ENCODE peak calls at places on chromosomes 7 and 10, in seven cellular contexts. K is HepG2, N is K562, A is HCT116, X is GM12878, D is SK-N-SH, O is H1. W is an unnamed sample.

GRCh38 chr7:140334341-140335057 is 63.8 kb downstream of the SLC37A3 start:
- DNase-seq in K (no peak), N (no peak), A (no peak), X (no peak), D (no peak), O (no peak), W (no peak)

GRCh38 chr10:75400769-75401568 is 595 bp downstream of the ZNF503 start:
- DNase-seq in K (no peak), N (peak), A (no peak), X (no peak), D (peak), O (no peak), W (no peak)

GRCh38 chr10:58266003-58266825 is 1.5 kb downstream of the IPMK start:
- DNase-seq in K (peak), N (peak), A (no peak), X (no peak), D (peak), O (no peak), W (no peak)

GRCh38 chr10:3803884-3804741 is 19.1 kb upstream of the KLF6 start:
- DNase-seq in K (no peak), N (peak), A (no peak), X (no peak), D (no peak), O (no peak), W (no peak)

GRCh38 chr7:17939670-17940301 is 508 bp downstream of the SNX13 start:
- DNase-seq in K (peak), N (peak), A (no peak), X (no peak), D (peak), O (no peak), W (no peak)

GRCh38 chr10:70816220-70816894 is 609 bp downstream of the SGPL1 start:
- DNase-seq in K (peak), N (no peak), A (peak), X (no peak), D (peak), O (no peak), W (no peak)

GRCh38 chr7:145082366-145083240 is 246.8 kb upstream of the TPK1 start:
- DNase-seq in K (no peak), N (no peak), A (no peak), X (no peak), D (no peak), O (no peak), W (no peak)

GRCh38 chr7:73974101-73974947 is 53.6 kb upstream of the ELN start:
- DNase-seq in K (no peak), N (no peak), A (no peak), X (no peak), D (no peak), O (no peak), W (no peak)

GRCh38 chr7:44431091-44431608 is 59.3 kb downstream of the NUDCD3 start:
- DNase-seq in K (peak), N (no peak), A (no peak), X (no peak), D (peak), O (peak), W (no peak)

GRCh38 chr10:94963901-94964300 is 25.4 kb downstream of the CYP2C9 start:
- DNase-seq in K (peak), N (no peak), A (peak), X (no peak), D (peak), O (peak), W (peak)

GRCh38 chr10:86730227-86730626 is 26.2 kb upstream of the BMPR1A start:
- DNase-seq in K (peak), N (no peak), A (no peak), X (no peak), D (peak), O (no peak), W (no peak)

GRCh38 chr10:91605968-91606367 is 26.9 kb downstream of the PPP1R3C start:
- DNase-seq in K (no peak), N (no peak), A (no peak), X (no peak), D (no peak), O (no peak), W (no peak)

GRCh38 chr10:71740069-71740468 is 20.5 kb upstream of the C10orf105 start:
- DNase-seq in K (no peak), N (no peak), A (no peak), X (no peak), D (no peak), O (no peak), W (no peak)

GRCh38 chr7:94394399-94395140 is at the start of gene COL1A2:
- DNase-seq in K (no peak), N (peak), A (no peak), X (no peak), D (peak), O (no peak), W (no peak)

GRCh38 chr10:57964371-57964770 is 303.3 kb downstream of the IPMK start:
- DNase-seq in K (no peak), N (no peak), A (no peak), X (no peak), D (no peak), O (no peak), W (no peak)

GRCh38 chr7:54664235-54665228 is 94.5 kb downstream of the SEC61G start:
- DNase-seq in K (peak), N (peak), A (no peak), X (no peak), D (peak), O (peak), W (peak)

GRCh38 chr7:2048531-2048930 is 184.2 kb downstream of the MAD1L1 start:
- DNase-seq in K (no peak), N (no peak), A (no peak), X (no peak), D (no peak), O (no peak), W (no peak)
- TF ChIP-seq YY1 in K (no peak), N (no peak), A (no peak), X (no peak), D (no peak), O (no peak), W (no peak)

GRCh38 chr10:77478248-77478963 is 159.2 kb downstream of the KCNMA1 start:
- DNase-seq in K (no peak), N (no peak), A (no peak), X (no peak), D (no peak), O (no peak), W (no peak)

GRCh38 chr10:77472146-77472545 is 165.5 kb downstream of the KCNMA1 start:
- DNase-seq in K (no peak), N (no peak), A (no peak), X (no peak), D (no peak), O (no peak), W (no peak)

GRCh38 chr10:77474939-77475338 is 162.7 kb downstream of the KCNMA1 start:
- DNase-seq in K (no peak), N (no peak), A (no peak), X (no peak), D (no peak), O (no peak), W (no peak)

GRCh38 chr10:77474386-77474785 is 163.2 kb downstream of the KCNMA1 start:
- DNase-seq in K (no peak), N (no peak), A (no peak), X (no peak), D (no peak), O (no peak), W (no peak)

DNA sequence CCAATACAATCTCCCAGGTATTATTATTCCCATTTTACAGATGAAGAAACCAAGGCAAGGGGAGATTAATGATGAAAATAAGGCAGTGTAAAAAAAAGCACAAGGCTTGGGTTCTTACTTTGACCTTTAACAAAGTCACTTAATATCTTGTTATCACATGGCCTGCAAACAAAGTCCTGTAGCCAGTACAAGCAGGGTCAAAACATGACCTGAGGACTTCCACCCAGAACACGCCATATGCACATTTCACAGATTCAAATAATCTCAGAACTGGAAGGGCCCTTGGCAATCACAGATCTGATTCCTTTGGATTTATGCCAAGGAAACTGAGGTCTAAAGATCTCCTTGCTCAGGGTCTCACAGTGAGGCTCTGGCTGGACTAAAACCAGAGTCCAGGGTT is 162.1 kb downstream of the KCNMA1 start:
- DNase-seq in K (no peak), N (no peak), A (no peak), X (no peak), D (no peak), O (no peak), W (no peak)
- TF ChIP-seq YY1 in K (no peak), N (no peak), A (no peak), X (no peak), D (no peak), O (no peak), W (no peak)

GRCh38 chr10:110860576-110861241 is 11.0 kb upstream of the PDCD4 start:
- DNase-seq in K (peak), N (no peak), A (no peak), X (peak), D (no peak), O (no peak), W (no peak)

GRCh38 chr10:110857265-110858158 is 14.2 kb upstream of the PDCD4 start:
- DNase-seq in K (peak), N (peak), A (no peak), X (peak), D (no peak), O (no peak), W (no peak)

GRCh38 chr10:110859206-110859946 is 12.4 kb upstream of the PDCD4 start:
- DNase-seq in K (no peak), N (no peak), A (no peak), X (no peak), D (no peak), O (no peak), W (no peak)

GRCh38 chr10:110859947-110860376 is 11.8 kb upstream of the PDCD4 start:
- DNase-seq in K (no peak), N (no peak), A (no peak), X (no peak), D (no peak), O (no peak), W (no peak)

GRCh38 chr10:110858297-110858934 is 13.3 kb upstream of the PDCD4 start:
- DNase-seq in K (no peak), N (peak), A (no peak), X (no peak), D (no peak), O (no peak), W (no peak)
- TF ChIP-seq YY1 in K (no peak), N (no peak), A (no peak), X (no peak), D (no peak), O (no peak), W (no peak)

GRCh38 chr7:47635091-47636090 is 53.5 kb upstream of the TNS3 start:
- DNase-seq in K (peak), N (no peak), A (no peak), X (no peak), D (peak), O (no peak), W (no peak)
- TF ChIP-seq YY1 in K (no peak), N (no peak), A (no peak), X (no peak), D (no peak), O (no peak), W (no peak)

DNA sequence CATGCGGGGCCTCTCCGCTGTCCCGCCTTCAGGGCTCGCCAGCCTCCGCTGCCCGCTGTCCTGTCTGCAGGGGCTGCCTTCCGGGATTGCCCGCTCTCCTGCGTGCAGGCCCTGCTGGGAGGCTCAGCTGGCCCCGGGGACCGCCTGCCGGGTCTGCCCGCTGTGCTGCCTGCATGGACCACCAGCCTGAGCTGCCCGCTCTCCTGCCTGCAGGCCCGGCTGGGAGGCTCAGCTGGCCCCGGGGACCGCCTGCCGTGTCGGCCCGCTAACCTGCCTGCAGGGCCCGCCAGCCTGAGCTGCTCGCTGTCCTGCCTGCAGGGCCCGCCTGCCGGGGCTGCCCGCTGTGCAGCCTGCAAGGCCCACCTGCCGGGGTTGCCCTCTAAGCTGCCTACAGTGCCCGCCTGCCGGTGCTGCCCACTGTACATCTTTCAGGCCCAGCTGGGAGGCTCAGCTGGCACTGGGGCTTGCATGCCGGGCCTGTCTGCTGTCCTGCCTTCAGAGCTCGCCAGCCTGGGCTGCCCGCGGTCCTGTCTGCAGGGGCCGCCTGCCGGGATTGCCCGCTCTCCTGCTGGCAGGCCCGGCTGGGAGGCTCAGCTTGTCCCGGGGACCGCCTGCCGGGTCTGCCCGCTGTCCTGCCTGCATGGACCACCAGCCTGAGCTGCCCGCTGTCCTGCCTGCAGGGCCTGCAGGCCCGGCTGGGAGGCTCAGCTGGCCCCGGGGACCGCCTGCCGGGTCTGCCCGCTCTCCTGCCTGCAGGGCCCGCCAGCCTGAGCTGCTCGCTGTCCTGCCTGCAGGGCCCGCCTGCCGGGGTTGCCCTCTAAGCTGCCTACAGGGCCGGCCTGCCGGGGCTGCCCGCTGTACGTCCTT is 165.1 kb downstream of the GLRX3 start:
- DNase-seq in K (no peak), N (no peak), A (no peak), X (no peak), D (no peak), O (no peak), W (no peak)
- TF ChIP-seq YY1 in K (no peak), N (no peak), A (no peak), X (no peak), D (no peak), O (no peak), W (no peak)

GRCh38 chr10:106107711-106108110 is 1056.8 kb downstream of the SORCS1 start:
- DNase-seq in K (no peak), N (no peak), A (no peak), X (no peak), D (no peak), O (no peak), W (no peak)
- TF ChIP-seq YY1 in K (no peak), N (no peak), A (no peak), X (no peak), D (no peak), O (no peak), W (no peak)

DNA sequence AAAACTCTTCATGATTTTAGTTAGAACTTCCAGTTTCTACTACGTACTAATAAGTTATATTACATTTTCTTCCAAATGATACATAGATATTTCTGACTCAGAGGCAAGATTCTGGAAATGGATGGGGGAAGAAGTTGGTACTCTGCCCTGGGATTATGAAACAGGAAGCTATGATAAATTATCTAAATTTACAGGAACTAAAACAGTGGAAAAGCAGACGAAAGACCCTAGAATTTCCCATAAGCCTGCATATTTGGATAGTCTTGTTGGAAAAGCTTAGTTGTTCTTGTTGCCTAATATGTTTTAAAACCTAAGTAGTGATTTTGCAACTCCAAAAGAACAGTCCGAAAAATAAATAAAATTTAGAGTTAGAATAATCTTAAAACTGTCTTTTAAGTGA is 21.8 kb downstream of the CFAP69 start:
- DNase-seq in K (no peak), N (no peak), A (no peak), X (no peak), D (no peak), O (no peak), W (no peak)
- TF ChIP-seq YY1 in K (no peak), N (no peak), A (no peak), X (no peak), D (no peak), O (no peak), W (no peak)

DNA sequence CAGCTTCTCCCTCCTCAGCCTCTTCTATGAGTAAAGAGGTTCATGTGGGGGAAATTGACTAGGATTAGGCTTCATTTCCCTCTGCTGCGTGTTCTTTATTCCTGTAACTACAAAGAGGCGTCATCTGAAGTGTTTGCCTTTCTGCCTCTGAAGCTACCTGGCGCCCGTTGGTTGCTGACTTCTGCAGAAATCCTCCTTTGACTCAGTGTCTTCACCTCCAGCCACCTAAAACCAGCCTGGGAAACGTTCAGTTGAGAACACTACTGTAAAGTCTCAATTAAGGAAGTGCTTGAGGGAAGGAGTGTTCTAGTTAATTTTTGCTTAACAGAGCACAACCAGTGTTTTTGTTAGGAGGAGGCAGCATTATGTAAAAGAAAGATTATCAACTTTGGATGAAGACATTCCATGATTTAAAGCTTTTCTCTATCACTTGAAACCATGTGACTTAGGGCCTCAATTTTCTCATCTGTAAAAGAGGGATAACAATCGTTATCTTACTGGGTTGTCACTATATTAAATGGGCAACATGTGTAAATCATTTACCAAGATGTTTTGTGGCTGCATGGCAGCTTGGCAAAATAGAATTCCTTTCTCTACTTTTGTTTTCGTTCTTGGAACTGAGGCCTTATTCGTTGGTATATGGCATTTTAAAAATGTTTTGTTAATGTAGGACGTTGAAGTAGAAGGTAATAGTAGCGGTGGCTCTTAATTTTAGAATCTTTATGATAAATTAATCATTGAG is 642.9 kb downstream of the SDK1 start:
- DNase-seq in K (no peak), N (no peak), A (no peak), X (no peak), D (no peak), O (no peak), W (no peak)
- TF ChIP-seq YY1 in K (no peak), N (no peak), A (no peak), X (no peak), D (no peak), O (no peak), W (no peak)

GRCh38 chr10:19730848-19731247 is 85.4 kb upstream of the PLXDC2 start:
- DNase-seq in K (no peak), N (no peak), A (no peak), X (no peak), D (no peak), O (no peak), W (no peak)
- TF ChIP-seq YY1 in K (no peak), N (no peak), A (no peak), X (no peak), D (no peak), O (no peak), W (no peak)

GRCh38 chr10:68594405-68594804 is 34.3 kb downstream of the TET1 start:
- DNase-seq in K (no peak), N (peak), A (peak), X (no peak), D (no peak), O (no peak), W (no peak)
- TF ChIP-seq YY1 in K (no peak), N (no peak), A (no peak), X (no peak), D (no peak), O (no peak), W (no peak)